ENCODE peak calls at places on chromosomes 7 and 10, in eight cellular contexts. W is cardiac septum, E is lower leg skin, D is pancreas, J is RPMI8226, G is KG1, R is iris pigment epithelial cell, X is NCI-H1930. P is an unnamed sample.

GRCh38 chr10:32953277-32953927 is 4.6 kb downstream of the ITGB1 start:
- DNase-seq in J (no peak), G (no peak), X (no peak), E (no peak), W (no peak), D (no peak), R (no peak), P (no peak)

GRCh38 chr7:36207451-36208291 is 54.6 kb downstream of the EEPD1 start:
- DNase-seq in X (no peak), J (peak), D (no peak), G (no peak), R (peak), E (peak), W (no peak), P (no peak)

GRCh38 chr7:86904949-86905834 is 154.3 kb downstream of the ELAPOR2 start:
- DNase-seq in W (no peak), G (no peak), J (peak), R (peak), E (no peak), X (peak), D (no peak), P (peak)

GRCh38 chr7:22806754-22807153 is 15.9 kb downstream of the TOMM7 start:
- DNase-seq in D (no peak), J (no peak), G (no peak), X (no peak), W (no peak), R (no peak), E (no peak), P (no peak)

GRCh38 chr10:49303711-49304110 is 4.7 kb downstream of the C10orf71 start:
- DNase-seq in J (no peak), G (no peak), D (no peak), W (peak), X (no peak), R (no peak), E (no peak), P (no peak)

GRCh38 chr10:92830478-92831389 is 17.6 kb upstream of the EXOC6 start:
- DNase-seq in E (no peak), R (no peak), D (no peak), J (no peak), G (peak), X (no peak), W (no peak), P (no peak)

GRCh38 chr7:2807846-2808772 is 36.0 kb downstream of the GNA12 start:
- DNase-seq in G (peak), R (no peak), W (peak), J (no peak), D (no peak), E (no peak), X (no peak), P (no peak)

GRCh38 chr10:132585732-132586722 is 48.4 kb downstream of the INPP5A start:
- DNase-seq in J (no peak), R (no peak), D (no peak), W (no peak), X (no peak), G (no peak), E (no peak), P (no peak)

GRCh38 chr10:43138757-43139241 is 554 bp downstream of the CSGALNACT2 start:
- DNase-seq in W (no peak), R (peak), E (no peak), G (peak), X (no peak), J (peak), D (no peak), P (peak)

GRCh38 chr7:104113788-104114187 is 94.0 kb downstream of the ORC5 start:
- DNase-seq in X (no peak), G (no peak), R (no peak), J (no peak), E (no peak), D (no peak), W (no peak), P (no peak)

GRCh38 chr10:1240341-1240775 is 184.2 kb downstream of the WDR37 start:
- DNase-seq in G (peak), R (no peak), X (no peak), W (no peak), J (no peak), E (no peak), D (no peak), P (no peak)

GRCh38 chr10:27285093-27285492 is 44.5 kb upstream of the ACBD5 start:
- DNase-seq in R (peak), G (no peak), E (no peak), J (peak), W (no peak), X (no peak), D (no peak), P (peak)

P was measured in MM.1S.